ENCODE peak calls at places on chromosome 18, in six cellular contexts. H is germinal center, K is psoas muscle, W is choroid plexus epithelial cell, I is epithelial cell of prostate, C is substantia nigra. E is an unnamed sample.

GRCh38 chr18:7349181-7349837 is 118.4 kb downstream of the LRRC30 start:
- DNase-seq in C (no peak), W (no peak), H (no peak), K (no peak), I (no peak), E (no peak)

GRCh38 chr18:1002653-1003178 is 98.0 kb downstream of the ADCYAP1 start:
- DNase-seq in H (no peak), I (no peak), K (no peak), W (no peak), C (no peak), E (no peak)

GRCh38 chr18:56036673-56037072 is 448.7 kb upstream of the TCF4 start:
- DNase-seq in W (no peak), K (no peak), I (no peak), C (no peak), H (no peak), E (no peak)

GRCh38 chr18:39647627-39648502 is 2082.3 kb upstream of the CELF4 start:
- DNase-seq in K (no peak), I (peak; percentile 69), C (no peak), W (peak; percentile 94), H (no peak), E (peak; percentile 11)

GRCh38 chr18:49071365-49071764 is 120.6 kb upstream of the SMAD7 start:
- DNase-seq in H (no peak), C (no peak), I (no peak), K (no peak), W (no peak), E (no peak)

GRCh38 chr18:48934708-48935432 is 15.9 kb downstream of the SMAD7 start:
- DNase-seq in I (no peak), H (no peak), C (no peak), K (peak; percentile 83), W (peak; percentile 54), E (no peak)

GRCh38 chr18:25503567-25504081 is 151.7 kb upstream of the ZNF521 start:
- DNase-seq in W (peak; percentile 84), K (peak; percentile 41), H (no peak), I (peak; percentile 0), C (no peak), E (no peak)

GRCh38 chr18:59547691-59548182 is 149.5 kb downstream of the CCBE1 start:
- DNase-seq in I (no peak), W (peak; percentile 97), H (no peak), C (no peak), K (no peak), E (no peak)

GRCh38 chr18:22813648-22814328 is 119.3 kb upstream of the RBBP8 start:
- DNase-seq in K (no peak), C (no peak), H (no peak), W (peak; percentile 76), I (no peak), E (no peak)

GRCh38 chr18:741931-742512 is 29.6 kb upstream of the ENOSF1 start:
- DNase-seq in H (peak; percentile 54), W (peak; percentile 77), C (no peak), I (no peak), K (no peak), E (no peak)

GRCh38 chr18:78271790-78272189 is 707.8 kb upstream of the SALL3 start:
- DNase-seq in K (no peak), C (no peak), W (no peak), I (no peak), H (no peak), E (no peak)

GRCh38 chr18:62655520-62656219 is 59.7 kb upstream of the PHLPP1 start:
- DNase-seq in I (no peak), H (no peak), W (no peak), C (no peak), K (no peak), E (no peak)

GRCh38 chr18:48000701-48001100 is 70.2 kb upstream of the SMAD2 start:
- DNase-seq in K (no peak), W (no peak), I (no peak), C (no peak), H (no peak), E (no peak)

GRCh38 chr18:48840491-48840877 is 110.3 kb downstream of the SMAD7 start:
- DNase-seq in W (no peak), H (no peak), K (no peak), C (peak; percentile 38), I (no peak), E (no peak)

GRCh38 chr18:78900938-78901909 is 78.4 kb upstream of the SALL3 start:
- DNase-seq in K (no peak), H (no peak), W (no peak), C (no peak), I (no peak), E (no peak)

GRCh38 chr18:39596891-39597290 is 2031.3 kb upstream of the CELF4 start:
- DNase-seq in W (no peak), C (no peak), K (no peak), I (peak; percentile 18), H (no peak), E (no peak)

GRCh38 chr18:31217455-31217854 is 54.8 kb upstream of the DSC1 start:
- DNase-seq in W (peak; percentile 38), I (no peak), C (no peak), H (no peak), K (no peak), E (no peak)

GRCh38 chr18:72692086-72692485 is 147.9 kb upstream of the CBLN2 start:
- DNase-seq in I (no peak), W (no peak), K (no peak), C (no peak), H (no peak), E (no peak)

GRCh38 chr18:44309185-44309584 is 371.5 kb upstream of the SETBP1 start:
- DNase-seq in K (no peak), W (peak; percentile 45), H (no peak), C (no peak), I (no peak), E (no peak)

GRCh38 chr18:10659000-10659399 is 133.2 kb downstream of the NAPG start:
- DNase-seq in H (no peak), K (no peak), W (no peak), I (no peak), C (no peak), E (no peak)